ENCODE peak calls at places on chromosome 6, in ten cellular contexts. U is epithelial cell of prostate; P is GM13977; O is activated CD4-positive, CD25-positive, alpha-beta regulatory T cell; V is NCI-H510A treated with DMSO at 0.1 percent for 48 hours; H is NCI-H774; S is caudate nucleus; E is putamen; F is HFF-Myc; J is body of pancreas. R is an unnamed sample.

GRCh38 chr6:110547266-110547964 is 71.0 kb upstream of the SLC22A16 start:
- DNase-seq in P (no peak), J (no peak), E (no peak), O (no peak), S (no peak), F (no peak), V (no peak), H (no peak), U (no peak), R (no peak)

GRCh38 chr6:72446427-72446826 is 175.4 kb upstream of the KCNQ5 start:
- DNase-seq in F (no peak), E (no peak), V (no peak), J (no peak), H (no peak), O (no peak), U (no peak), S (no peak), P (no peak), R (no peak)

GRCh38 chr6:151721141-151721540 is 86.3 kb upstream of the ESR1 start:
- DNase-seq in H (no peak), V (no peak), E (no peak), F (no peak), U (no peak), O (no peak), J (no peak), S (no peak), P (no peak), R (no peak)

GRCh38 chr6:14549319-14549770 is 431.8 kb downstream of the CD83 start:
- DNase-seq in U (no peak), J (no peak), V (peak), E (no peak), P (no peak), O (no peak), H (peak), S (peak), F (no peak), R (no peak)

GRCh38 chr6:112231609-112232060 is 22.7 kb downstream of the LAMA4 start:
- DNase-seq in P (no peak), S (no peak), O (no peak), V (no peak), H (peak), U (no peak), F (peak), E (no peak), J (no peak), R (no peak)

GRCh38 chr6:10190042-10190441 is 224.8 kb downstream of the TFAP2A start:
- DNase-seq in P (no peak), J (no peak), O (no peak), U (no peak), E (no peak), H (no peak), S (no peak), F (no peak), V (no peak), R (no peak)

GRCh38 chr6:45553730-45554344 is 176.1 kb upstream of the SUPT3H start:
- DNase-seq in O (no peak), V (no peak), F (no peak), P (no peak), U (no peak), J (no peak), S (no peak), E (no peak), H (no peak), R (no peak)

GRCh38 chr6:97394160-97394748 is 111.2 kb upstream of the MMS22L start:
- DNase-seq in P (peak), U (peak), S (peak), J (peak), O (peak), H (peak), V (peak), E (peak), F (peak), R (no peak)

GRCh38 chr6:87936065-87936464 is 111.6 kb upstream of the SPACA1 start:
- DNase-seq in O (no peak), S (no peak), V (no peak), E (no peak), H (no peak), J (no peak), P (no peak), U (no peak), F (no peak), R (no peak)

GRCh38 chr6:147615659-147616456 is 107.4 kb downstream of the SAMD5 start:
- DNase-seq in J (no peak), U (no peak), V (no peak), O (no peak), F (no peak), H (no peak), S (no peak), E (no peak), P (no peak), R (no peak)

GRCh38 chr6:109787312-109787711 is 96.2 kb downstream of the FIG4 start:
- DNase-seq in V (no peak), O (no peak), H (no peak), F (no peak), S (no peak), P (no peak), E (no peak), U (no peak), J (no peak), R (no peak)

GRCh38 chr6:91860951-91861350 is 1274.1 kb upstream of the MAP3K7 start:
- DNase-seq in U (no peak), E (no peak), S (no peak), H (no peak), O (no peak), F (no peak), P (no peak), V (no peak), J (no peak), R (no peak)

GRCh38 chr6:108721308-108721707 is 126.9 kb upstream of the ARMC2 start:
- DNase-seq in E (no peak), U (no peak), S (no peak), J (no peak), H (no peak), O (no peak), P (no peak), F (no peak), V (no peak), R (no peak)

GRCh38 chr6:40536442-40536841 is 50.7 kb downstream of the LRFN2 start:
- DNase-seq in H (no peak), P (no peak), J (no peak), O (no peak), E (no peak), U (no peak), F (no peak), V (no peak), S (no peak), R (no peak)

GRCh38 chr6:20319520-20320357 is 81.9 kb upstream of the E2F3 start:
- DNase-seq in O (peak), H (no peak), S (no peak), U (no peak), E (peak), J (peak), F (no peak), P (peak), V (no peak), R (no peak)

GRCh38 chr6:162056745-162057144 is 670.8 kb downstream of the PRKN start:
- DNase-seq in U (no peak), J (peak), S (no peak), H (peak), O (no peak), P (no peak), F (no peak), V (peak), E (no peak), R (no peak)

GRCh38 chr6:138526822-138527235 is 27.5 kb upstream of the NHSL1 start:
- DNase-seq in V (peak), O (no peak), H (peak), S (no peak), E (no peak), J (no peak), U (no peak), P (no peak), F (no peak), R (no peak)

GRCh38 chr6:166872431-166873139 is 83.8 kb downstream of the RNASET2 start:
- DNase-seq in E (no peak), F (no peak), J (no peak), S (no peak), P (no peak), H (no peak), V (no peak), U (no peak), O (no peak), R (no peak)

GRCh38 chr6:155882527-155883333 is 427.1 kb upstream of the NOX3 start:
- DNase-seq in P (peak), U (no peak), J (no peak), F (no peak), E (no peak), O (no peak), S (no peak), V (no peak), H (no peak), R (no peak)

GRCh38 chr6:164322533-164322932 is 908.0 kb downstream of the QKI start:
- DNase-seq in V (no peak), S (no peak), J (no peak), E (no peak), P (no peak), O (no peak), F (no peak), H (no peak), U (peak), R (no peak)

GRCh38 chr6:41049548-41049947 is 3.5 kb upstream of the APOBEC2 start:
- DNase-seq in F (no peak), O (no peak), J (no peak), E (no peak), S (no peak), H (no peak), U (no peak), P (no peak), V (no peak), R (no peak)

GRCh38 chr6:34491091-34491430 is 25.2 kb downstream of the PACSIN1 start:
- DNase-seq in U (no peak), V (peak), E (no peak), O (no peak), H (no peak), P (no peak), J (no peak), S (peak), F (no peak), R (no peak)